ENCODE peak calls at places on chromosome 2, in six cellular contexts. P, K, E, Q, I and M are unnamed samples.

GRCh38 chr2:66576381-66577330 is 141.7 kb downstream of the MEIS1 start:
- DNase-seq in P (peak; percentile 78), K (peak; percentile 54), E (no peak), Q (no peak), I (no peak), M (no peak)

GRCh38 chr2:221716434-221717303 is 144.6 kb upstream of the EPHA4 start:
- DNase-seq in P (no peak), K (no peak), E (no peak), Q (no peak), I (no peak), M (no peak)

GRCh38 chr2:65436825-65437221 is 4.4 kb upstream of the SPRED2 start:
- DNase-seq in P (no peak), K (no peak), E (no peak), Q (no peak), I (peak; percentile 43), M (peak; percentile 64)

GRCh38 chr2:39568561-39569006 is 97.1 kb upstream of the TMEM178A start:
- DNase-seq in P (no peak), K (no peak), E (no peak), Q (no peak), I (no peak), M (no peak)

GRCh38 chr2:84454581-84454980 is 4.5 kb downstream of the SUCLG1 start:
- DNase-seq in P (no peak), K (no peak), E (no peak), Q (no peak), I (no peak), M (no peak)

GRCh38 chr2:236261452-236261851 is 2.8 kb downstream of the ASB18 start:
- DNase-seq in P (no peak), K (no peak), E (no peak), Q (no peak), I (no peak), M (no peak)

GRCh38 chr2:119423041-119423440 is 8.6 kb upstream of the TMEM37 start:
- DNase-seq in P (no peak), K (no peak), E (no peak), Q (no peak), I (no peak), M (no peak)

GRCh38 chr2:156399224-156399949 is 36.8 kb upstream of the GPD2 start:
- DNase-seq in P (peak; percentile 59), K (peak; percentile 39), E (peak; percentile 65), Q (no peak), I (no peak), M (no peak)

GRCh38 chr2:19048593-19049264 is 309.7 kb downstream of the OSR1 start:
- DNase-seq in P (no peak), K (no peak), E (peak; percentile 81), Q (peak; percentile 33), I (no peak), M (no peak)

GRCh38 chr2:237996041-237996593 is 29.3 kb downstream of the UBE2F start:
- DNase-seq in P (no peak), K (no peak), E (peak; percentile 69), Q (no peak), I (no peak), M (no peak)

GRCh38 chr2:46547223-46548102 is 68.1 kb downstream of the TMEM247 start:
- DNase-seq in P (peak; percentile 20), K (no peak), E (no peak), Q (peak; percentile 60), I (no peak), M (no peak)

GRCh38 chr2:67476808-67477790 is 80.0 kb downstream of the ETAA1 start:
- DNase-seq in P (no peak), K (no peak), E (no peak), Q (no peak), I (peak; percentile 11), M (peak; percentile 86)

GRCh38 chr2:148828941-148829340 is 46.1 kb upstream of the KIF5C start:
- DNase-seq in P (no peak), K (no peak), E (no peak), Q (no peak), I (no peak), M (no peak)

GRCh38 chr2:141341444-141341843 is 789.4 kb downstream of the LRP1B start:
- DNase-seq in P (no peak), K (no peak), E (no peak), Q (no peak), I (no peak), M (no peak)

GRCh38 chr2:196160101-196160500 is 11.3 kb downstream of the STK17B start:
- DNase-seq in P (no peak), K (peak; percentile 36), E (no peak), Q (peak; percentile 43), I (peak; percentile 25), M (no peak)

GRCh38 chr2:196801578-196801977 is 2.1 kb upstream of the GTF3C3 start:
- DNase-seq in P (no peak), K (no peak), E (no peak), Q (no peak), I (no peak), M (no peak)

GRCh38 chr2:36753706-36754221 is 57.3 kb downstream of the VIT start:
- DNase-seq in P (peak; percentile 91), K (peak; percentile 77), E (no peak), Q (no peak), I (no peak), M (no peak)

GRCh38 chr2:26456701-26457224 is 21.2 kb downstream of the OTOF start:
- DNase-seq in P (peak; percentile 44), K (peak; percentile 17), E (no peak), Q (no peak), I (no peak), M (no peak)

GRCh38 chr2:7736646-7737305 is 819.6 kb downstream of the RNF144A start:
- DNase-seq in P (no peak), K (no peak), E (no peak), Q (no peak), I (no peak), M (no peak)

GRCh38 chr2:181812106-181812745 is 79.3 kb upstream of the ITPRID2 start:
- DNase-seq in P (no peak), K (no peak), E (no peak), Q (no peak), I (no peak), M (no peak)

GRCh38 chr2:3505771-3506170 is 13.6 kb downstream of the ADI1 start:
- DNase-seq in P (peak; percentile 47), K (no peak), E (no peak), Q (no peak), I (no peak), M (no peak)

GRCh38 chr2:9709539-9710285 is 78.9 kb upstream of the YWHAQ start:
- DNase-seq in P (no peak), K (no peak), E (no peak), Q (no peak), I (no peak), M (no peak)

GRCh38 chr2:12498703-12499102 is 218.0 kb upstream of the TRIB2 start:
- DNase-seq in P (no peak), K (no peak), E (no peak), Q (no peak), I (no peak), M (no peak)

GRCh38 chr2:182378759-182379158 is 48.1 kb downstream of the PDE1A start:
- DNase-seq in P (no peak), K (no peak), E (no peak), Q (no peak), I (no peak), M (no peak)

GRCh38 chr2:176931588-176932563 is 280.7 kb upstream of the HNRNPA3 start:
- DNase-seq in P (no peak), K (no peak), E (no peak), Q (no peak), I (peak; percentile 16), M (no peak)

GRCh38 chr2:42197792-42198191 is 28.6 kb downstream of the EML4 start:
- DNase-seq in P (no peak), K (no peak), E (no peak), Q (no peak), I (no peak), M (no peak)
- H3K4me1 ChIP-seq in P (peaks cover 10% of the 10 kb centered on the region), K (peaks cover 5% of the 10 kb centered on the region), E (peaks cover 48% of the 10 kb centered on the region), Q (peaks cover 22% of the 10 kb centered on the region), I (peaks cover 4% of the 10 kb centered on the region), M (peaks cover 3% of the 10 kb centered on the region)

GRCh38 chr2:112879491-112880041 is 31.4 kb upstream of the IL37 start:
- DNase-seq in P (no peak), K (no peak), E (no peak), Q (no peak), I (no peak), M (no peak)
- H3K4me1 ChIP-seq in P (no peaks in the 10 kb centered on the region), K (no peaks in the 10 kb centered on the region), E (no peaks in the 10 kb centered on the region), Q (no peaks in the 10 kb centered on the region), I (no peaks in the 10 kb centered on the region), M (no peaks in the 10 kb centered on the region)

GRCh38 chr2:134203175-134203574 is 50.7 kb upstream of the MGAT5 start:
- DNase-seq in P (no peak), K (no peak), E (no peak), Q (no peak), I (no peak), M (no peak)

GRCh38 chr2:134206573-134206972 is 47.3 kb upstream of the MGAT5 start:
- DNase-seq in P (no peak), K (no peak), E (no peak), Q (peak; percentile 35), I (no peak), M (no peak)

GRCh38 chr2:134206029-134206428 is 47.8 kb upstream of the MGAT5 start:
- DNase-seq in P (no peak), K (no peak), E (no peak), Q (no peak), I (no peak), M (no peak)

GRCh38 chr2:134207589-134208209 is 46.2 kb upstream of the MGAT5 start:
- DNase-seq in P (peak; percentile 89), K (peak; percentile 67), E (peak; percentile 80), Q (peak; percentile 52), I (peak; percentile 62), M (peak; percentile 84)

DNA sequence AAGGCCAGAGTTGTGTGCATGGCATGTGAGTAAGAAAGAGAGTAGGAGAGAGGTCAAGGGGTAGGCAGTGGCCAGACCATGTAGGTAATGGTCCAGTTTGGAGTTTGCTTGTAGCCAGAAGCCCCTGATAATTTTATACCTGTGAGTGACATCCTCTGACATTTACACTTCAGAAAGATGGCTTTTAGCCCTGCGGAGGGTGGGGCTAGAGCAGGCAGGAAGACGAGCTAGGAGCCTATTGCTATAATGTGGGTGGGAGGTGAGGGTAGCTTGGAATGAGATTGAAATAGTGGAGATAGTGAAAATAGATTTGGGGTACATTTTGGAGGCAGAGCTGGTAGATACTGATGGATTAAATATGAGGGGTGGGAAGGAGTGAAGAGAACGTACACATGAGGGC is 48.8 kb upstream of the MGAT5 start:
- DNase-seq in P (no peak), K (no peak), E (no peak), Q (no peak), I (no peak), M (no peak)
- H3K4me1 ChIP-seq in P (peaks cover 4% of the 10 kb centered on the region), K (peaks cover 14% of the 10 kb centered on the region), E (peaks cover 31% of the 10 kb centered on the region), Q (peaks cover 81% of the 10 kb centered on the region), I (no peaks in the 10 kb centered on the region), M (no peaks in the 10 kb centered on the region)

GRCh38 chr2:1497122-1497611 is 83.9 kb downstream of the TPO start:
- DNase-seq in P (no peak), K (no peak), E (peak; percentile 55), Q (no peak), I (no peak), M (no peak)

GRCh38 chr2:1495676-1496393 is 82.6 kb downstream of the TPO start:
- DNase-seq in P (no peak), K (no peak), E (peak; percentile 42), Q (no peak), I (no peak), M (no peak)

GRCh38 chr2:1499033-1499795 is 86.0 kb downstream of the TPO start:
- DNase-seq in P (no peak), K (no peak), E (peak; percentile 44), Q (no peak), I (no peak), M (no peak)

GRCh38 chr2:1496394-1496821 is 83.1 kb downstream of the TPO start:
- DNase-seq in P (no peak), K (no peak), E (peak; percentile 46), Q (no peak), I (no peak), M (no peak)

GRCh38 chr2:1498176-1498575 is 84.9 kb downstream of the TPO start:
- DNase-seq in P (no peak), K (no peak), E (peak; percentile 41), Q (no peak), I (no peak), M (no peak)
- H3K4me1 ChIP-seq in P (no peaks in the 10 kb centered on the region), K (no peaks in the 10 kb centered on the region), E (no peaks in the 10 kb centered on the region), Q (no peaks in the 10 kb centered on the region), I (no peaks in the 10 kb centered on the region), M (no peaks in the 10 kb centered on the region)